ENCODE peak calls at places on chromosomes 3 and 15, in four cellular contexts. Y is GM12878, B is endothelial cell of umbilical vein, E is K562. N is an unnamed sample.

GRCh38 chr3:89847955-89848354 is 740.5 kb downstream of the EPHA3 start:
- DNase-seq in B (no peak), Y (no peak), E (no peak), N (no peak)

GRCh38 chr3:126511291-126511690 is 6.3 kb downstream of the UROC1 start:
- DNase-seq in B (no peak), E (no peak), Y (no peak), N (no peak)

GRCh38 chr3:126494831-126495230 is 19.1 kb upstream of the ZXDC start:
- DNase-seq in Y (no peak), E (no peak), B (no peak), N (no peak)

GRCh38 chr15:91921821-91922198 is 68.3 kb downstream of the SLCO3A1 start:
- DNase-seq in B (no peak), Y (no peak), E (no peak), N (no peak)

GRCh38 chr15:37140531-37141053 is 40.2 kb upstream of the MEIS2 start:
- DNase-seq in B (no peak), Y (no peak), E (no peak), N (peak; percentile 30)

GRCh38 chr15:50354838-50355611 is at the start of gene GABPB1:
- DNase-seq in B (peak; percentile 93), Y (peak; percentile 60), E (peak; percentile 94), N (peak; percentile 94)

GRCh38 chr3:8755564-8756237 is 13.7 kb downstream of the OXTR start:
- DNase-seq in E (peak; percentile 50), B (no peak), Y (no peak), N (no peak)

GRCh38 chr3:183123891-183124290 is 24.6 kb upstream of the MCCC1 start:
- DNase-seq in E (no peak), B (peak; percentile 50), Y (no peak), N (peak; percentile 60)

GRCh38 chr3:156711113-156711512 is 36.7 kb downstream of the TIPARP start:
- DNase-seq in B (no peak), E (no peak), Y (no peak), N (no peak)

GRCh38 chr3:141331370-141332318 is 36.7 kb upstream of the ZBTB38 start:
- DNase-seq in E (peak; percentile 67), Y (peak; percentile 69), B (peak; percentile 95), N (peak; percentile 99)

GRCh38 chr15:37045859-37046318 is 54.5 kb downstream of the MEIS2 start:
- DNase-seq in B (no peak), Y (no peak), E (no peak), N (no peak)

GRCh38 chr3:149386299-149386606 is 8.8 kb upstream of the TM4SF1 start:
- DNase-seq in Y (no peak), E (no peak), B (no peak), N (no peak)

GRCh38 chr15:25712961-25713355 is 150.2 kb downstream of the ATP10A start:
- DNase-seq in E (no peak), B (no peak), Y (no peak), N (no peak)

GRCh38 chr3:31170932-31171670 is 276.6 kb upstream of the GADL1 start:
- DNase-seq in B (peak; percentile 21), Y (no peak), E (no peak), N (peak; percentile 91)

GRCh38 chr3:132230156-132231000 is 86.8 kb upstream of the ACP3 start:
- DNase-seq in Y (no peak), B (no peak), E (no peak), N (no peak)

DNA sequence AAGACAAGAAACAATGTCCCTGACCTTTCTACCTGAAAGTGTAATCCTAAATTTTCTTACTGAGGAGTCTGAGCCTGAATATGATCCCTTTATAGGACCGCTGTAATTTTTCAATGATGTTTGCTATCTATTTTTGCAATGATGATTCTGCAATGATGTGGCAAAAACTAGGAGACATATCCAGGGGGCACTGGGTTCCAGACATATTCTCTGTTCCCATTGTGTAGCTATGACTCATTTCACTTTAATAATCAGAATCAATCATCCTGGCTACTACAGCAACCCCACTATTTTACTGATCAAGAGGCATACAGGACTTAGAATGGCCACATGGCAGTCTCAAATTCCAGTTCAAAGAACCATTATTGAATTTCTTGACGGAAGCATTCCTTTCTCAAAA is 85.9 kb downstream of the AQR start:
- DNase-seq in E (no peak), Y (no peak), B (no peak), N (peak; percentile 16)
- TF ChIP-seq FOS in E (no peak), Y (no peak), B (peak; percentile 32), N (peak; percentile 12)

DNA sequence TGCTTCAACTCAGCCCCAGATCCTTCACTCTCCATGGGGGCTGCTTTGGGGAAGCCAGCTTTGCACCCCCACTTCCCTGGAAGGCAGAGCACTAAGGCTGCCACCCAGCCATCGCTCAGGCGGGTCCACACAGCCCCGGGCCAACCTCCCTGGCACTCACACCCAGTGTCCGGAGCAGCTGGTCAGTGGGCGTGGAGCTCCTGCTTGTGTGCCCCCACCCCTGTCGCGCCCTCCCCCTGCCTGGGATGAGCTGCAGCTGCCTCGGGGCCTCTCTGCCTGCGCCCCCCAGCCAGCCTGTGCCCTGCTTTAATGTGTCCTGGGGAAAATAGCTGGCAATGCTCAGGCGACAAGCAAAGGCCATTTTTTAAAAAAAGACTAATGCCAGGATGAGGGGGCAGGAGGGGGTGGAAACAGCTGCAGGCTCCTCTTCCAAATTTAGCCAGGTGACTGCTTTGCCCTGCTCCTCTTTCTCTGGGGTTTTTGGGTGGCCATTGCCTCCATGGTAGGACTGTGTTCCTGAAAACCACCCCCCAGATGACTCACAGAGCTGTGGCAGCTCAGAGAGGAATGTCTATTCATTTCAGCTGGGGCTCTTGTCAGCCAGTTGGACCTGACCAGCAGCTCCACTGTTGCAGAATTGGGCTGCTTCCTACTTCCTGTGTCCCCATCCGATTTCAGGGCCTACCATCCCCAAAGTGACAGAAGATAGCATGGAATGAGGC is 65.0 kb downstream of the CEMIP start:
- DNase-seq in B (no peak), E (no peak), Y (no peak), N (peak; percentile 64)
- TF ChIP-seq FOS in B (no peak), E (no peak), Y (no peak), N (peak; percentile 33)

DNA sequence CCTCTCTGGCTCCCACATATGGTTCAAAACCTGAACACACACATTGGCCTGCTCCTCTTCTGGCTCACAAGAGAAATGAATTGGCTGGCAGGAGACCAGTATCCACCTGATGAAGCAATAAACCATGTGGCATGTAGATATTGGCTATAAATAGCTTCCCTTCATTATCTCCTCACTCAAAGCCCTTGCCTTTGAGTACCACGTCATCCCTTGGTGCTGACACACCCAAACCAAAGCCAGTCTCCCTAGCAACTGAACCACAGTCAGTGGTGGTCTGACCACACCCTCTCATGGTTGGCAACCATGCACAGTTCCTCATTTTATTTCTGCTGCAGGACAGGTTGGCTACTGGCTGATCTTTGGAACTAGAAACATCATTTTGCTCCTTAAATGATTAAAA is 98.8 kb downstream of the ZNF621 start:
- DNase-seq in E (peak; percentile 27), B (no peak), Y (peak; percentile 63), N (no peak)
- TF ChIP-seq FOS in E (no peak), B (no peak), Y (no peak), N (no peak)

DNA sequence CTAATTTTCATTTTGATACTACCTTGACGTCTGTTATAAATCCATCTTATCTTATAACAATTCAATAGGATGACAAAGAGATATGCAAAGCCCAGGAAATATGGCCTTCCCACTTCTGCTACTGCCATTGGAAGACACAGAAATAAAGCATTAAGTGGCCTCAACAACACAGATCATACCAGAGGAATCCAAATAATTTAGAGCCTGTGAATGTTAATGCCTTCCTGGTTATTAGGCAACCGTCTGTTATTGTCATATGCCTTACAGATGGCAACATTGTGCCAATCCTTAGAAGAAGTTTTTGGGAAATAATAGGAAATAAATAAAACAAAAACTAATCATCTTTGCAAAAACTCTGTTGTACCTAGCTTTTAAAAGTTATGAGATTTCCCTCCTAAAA is 704.6 kb upstream of the CFAP20DC start:
- DNase-seq in B (no peak), E (no peak), Y (no peak), N (no peak)
- TF ChIP-seq FOS in B (no peak), E (no peak), Y (no peak), N (no peak)

DNA sequence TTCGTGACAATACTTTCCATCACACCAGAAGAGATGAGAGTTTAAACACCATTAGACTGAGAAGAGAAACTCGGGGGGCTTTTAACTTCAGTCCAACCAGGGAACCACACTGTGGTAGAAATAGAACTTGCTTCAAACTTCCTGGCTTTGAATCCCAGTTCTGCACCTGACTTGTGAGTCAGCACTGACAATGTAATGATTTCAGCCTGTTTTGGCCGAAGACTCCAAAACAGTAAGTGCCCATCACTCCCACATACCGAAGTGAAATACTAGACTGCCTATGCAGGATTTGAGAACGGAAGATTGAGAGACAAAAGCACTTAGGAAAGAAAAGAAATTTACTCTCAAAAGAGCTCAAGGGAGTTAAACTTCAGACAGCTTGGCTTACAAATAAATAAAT is 27.0 kb downstream of the C2CD4B start:
- DNase-seq in E (no peak), B (peak; percentile 94), Y (no peak), N (peak; percentile 70)
- TF ChIP-seq FOS in E (no peak), B (peak; percentile 67), Y (no peak), N (no peak)

DNA sequence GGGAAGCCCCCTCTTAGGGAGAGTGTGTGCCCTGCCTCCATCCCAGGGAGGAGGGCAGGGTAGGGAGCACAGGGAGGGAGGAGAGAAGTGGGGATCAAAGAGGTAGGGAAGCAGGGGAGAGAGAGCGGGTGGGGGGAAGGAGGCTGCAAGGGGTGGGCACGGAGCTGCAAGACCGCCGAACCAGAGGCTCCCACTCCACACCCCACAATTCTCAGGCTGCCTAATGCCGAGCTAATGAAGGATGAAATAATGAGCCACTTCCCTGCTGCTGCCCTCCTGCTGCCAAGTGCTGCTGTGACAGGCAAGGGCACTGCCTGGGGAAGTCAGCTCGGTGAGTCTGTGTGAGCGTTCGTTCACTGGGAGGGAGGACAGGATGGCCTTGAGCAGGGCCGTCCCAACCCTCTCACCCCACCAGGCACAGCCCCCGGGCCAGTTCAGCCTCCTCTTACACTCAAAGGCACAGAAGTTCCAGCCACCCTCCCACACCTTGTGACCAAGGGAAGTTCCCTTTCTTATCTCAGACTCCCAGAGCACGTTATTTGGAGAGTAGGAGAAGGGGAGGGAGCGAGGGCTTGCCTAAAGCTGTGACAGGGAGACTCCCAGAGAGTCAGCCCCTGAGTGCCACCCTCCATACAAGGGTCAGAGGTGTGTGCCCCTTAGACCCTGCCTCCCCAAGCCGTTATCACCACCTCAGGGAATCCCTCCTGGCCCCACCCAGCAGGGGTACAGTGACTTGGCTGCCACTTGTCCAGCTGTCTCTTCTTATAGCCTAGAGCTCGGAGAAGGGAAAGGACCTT is 12.4 kb downstream of the GLYCTK start:
- DNase-seq in E (peak; percentile 83), Y (no peak), B (peak; percentile 62), N (peak; percentile 34)
- TF ChIP-seq FOS in E (no peak), Y (no peak), B (no peak), N (no peak)

GRCh38 chr3:153372326-153372725 is 210.3 kb downstream of the RAP2B start:
- DNase-seq in B (no peak), Y (no peak), E (no peak), N (peak; percentile 53)
- TF ChIP-seq FOS in B (no peak), Y (no peak), E (no peak), N (no peak)